ENCODE peak calls at places on chromosomes 5 and 9, in nine cellular contexts. R is activated CD8-positive, alpha-beta memory T cell treated with anti-CD3 and anti-CD28 coated beads for 24 hours; D is H9; W is iPS DF 19.7; J is NCI-H1092; P is NCI-H510A treated with DMSO at 0.1 percent for 48 hours; M is HuH-7; S is stimulated activated CD8-positive, alpha-beta memory T cell treated with anti-CD3 and anti-CD28 coated beads, Interleukin-7, amount 100 ng/mL, for 1 hour; H is GM13976. E is an unnamed sample.

GRCh38 chr9:19229725-19230355 is 653 bp upstream of the DENND4C start:
- DNase-seq in S (peak; percentile 37), P (peak; percentile 55), H (no peak), R (peak; percentile 86), W (peak; percentile 52), M (peak; percentile 64), D (peak; percentile 76), J (peak; percentile 83), E (no peak)

GRCh38 chr9:78118742-78119473 is 87.3 kb upstream of the GNAQ start:
- DNase-seq in S (no peak), D (no peak), P (no peak), W (no peak), J (no peak), M (no peak), R (no peak), H (peak; percentile 34), E (peak; percentile 98)

GRCh38 chr5:73373814-73374510 is 74.6 kb downstream of the FOXD1 start:
- DNase-seq in H (no peak), S (no peak), P (no peak), W (no peak), R (no peak), D (no peak), M (no peak), J (no peak), E (no peak)

GRCh38 chr5:174083041-174083827 is 37.7 kb downstream of the NSG2 start:
- DNase-seq in H (no peak), M (no peak), W (no peak), J (no peak), S (no peak), P (peak; percentile 18), D (no peak), R (no peak), E (no peak)

GRCh38 chr5:98767563-98767962 is 5.9 kb upstream of the RGMB start:
- DNase-seq in D (no peak), R (no peak), M (no peak), W (no peak), P (no peak), S (no peak), J (no peak), H (no peak), E (no peak)

GRCh38 chr9:89080193-89080592 is 88.9 kb downstream of the S1PR3 start:
- DNase-seq in R (no peak), P (no peak), H (no peak), M (no peak), D (no peak), W (no peak), J (no peak), S (no peak), E (no peak)

GRCh38 chr9:75866273-75866871 is 24.1 kb upstream of the PCSK5 start:
- DNase-seq in W (no peak), H (peak; percentile 34), P (peak; percentile 69), S (no peak), J (peak; percentile 46), R (no peak), D (no peak), M (no peak), E (peak; percentile 27)

GRCh38 chr5:31921852-31922305 is 252.2 kb downstream of the GOLPH3 start:
- DNase-seq in W (peak; percentile 20), H (no peak), R (no peak), P (no peak), S (no peak), D (no peak), J (no peak), M (no peak), E (peak; percentile 97)

GRCh38 chr5:131296213-131296672 is 32.4 kb downstream of the CDC42SE2 start:
- DNase-seq in P (no peak), J (no peak), R (no peak), H (no peak), W (no peak), M (no peak), S (no peak), D (no peak), E (no peak)

GRCh38 chr9:31582561-31582960 is 801.9 kb upstream of the ACO1 start:
- DNase-seq in M (no peak), H (no peak), R (no peak), P (no peak), D (no peak), W (no peak), J (no peak), S (no peak), E (no peak)

GRCh38 chr5:73607228-73607627 is 18.8 kb upstream of the ARHGEF28 start:
- DNase-seq in J (no peak), R (no peak), P (no peak), D (no peak), W (no peak), S (no peak), M (no peak), H (no peak), E (no peak)

GRCh38 chr9:96218821-96219614 is 83.0 kb downstream of the HSD17B3 start:
- DNase-seq in M (peak; percentile 50), R (peak; percentile 80), P (no peak), H (peak; percentile 42), W (no peak), J (peak; percentile 20), D (peak; percentile 41), S (no peak), E (no peak)

GRCh38 chr5:38847549-38848341 is 1.9 kb downstream of the OSMR start:
- DNase-seq in P (no peak), J (no peak), S (no peak), R (no peak), W (no peak), M (peak; percentile 50), D (no peak), H (no peak), E (no peak)

GRCh38 chr5:61965074-61965473 is 340.9 kb upstream of the KIF2A start:
- DNase-seq in P (no peak), R (no peak), D (no peak), J (no peak), M (no peak), H (no peak), S (no peak), W (no peak), E (peak; percentile 8)

GRCh38 chr5:39717186-39717897 is 292.6 kb upstream of the DAB2 start:
- DNase-seq in J (no peak), D (no peak), P (no peak), R (no peak), W (no peak), S (no peak), M (no peak), H (no peak), E (no peak)

GRCh38 chr5:127699416-127699815 is 3.8 kb upstream of the CCDC192 start:
- DNase-seq in M (no peak), D (no peak), S (no peak), P (no peak), W (no peak), J (no peak), R (no peak), H (no peak), E (no peak)

GRCh38 chr5:160506006-160507004 is 84.7 kb downstream of the PTTG1 start:
- DNase-seq in D (peak; percentile 62), H (peak; percentile 57), P (no peak), R (peak; percentile 75), M (no peak), S (peak; percentile 37), W (peak; percentile 30), J (no peak), E (no peak)